ENCODE peak calls at places on chromosomes 12 and 14, in six cellular contexts. G is neural progenitor cell, O is left ventricle myocardium inferior, T is fibroblast of the aortic adventitia, H is aorta, F is ovary. E is an unnamed sample.

GRCh38 chr14:38989917-38990546 is 113.0 kb downstream of the SEC23A start:
- DNase-seq in O (no peak), G (no peak), H (no peak), T (no peak), F (no peak), E (peak; percentile 53)

GRCh38 chr12:9332564-9332963 is 124.4 kb upstream of the PZP start:
- DNase-seq in O (no peak), T (no peak), H (no peak), G (no peak), F (no peak), E (no peak)

GRCh38 chr12:114263031-114263825 is 142.7 kb downstream of the TBX5 start:
- DNase-seq in T (peak; percentile 13), G (no peak), H (no peak), F (no peak), O (no peak), E (no peak)

GRCh38 chr12:106332536-106332935 is 25.0 kb upstream of the POLR3B start:
- DNase-seq in T (no peak), F (no peak), G (no peak), O (no peak), H (no peak), E (no peak)

GRCh38 chr12:84804691-84805473 is 107.7 kb downstream of the SLC6A15 start:
- DNase-seq in H (no peak), F (no peak), T (no peak), O (no peak), G (no peak), E (no peak)

GRCh38 chr14:26730929-26731618 is 133.2 kb upstream of the NOVA1 start:
- DNase-seq in O (no peak), T (peak; percentile 35), F (no peak), H (no peak), G (peak; percentile 67), E (peak; percentile 54)

GRCh38 chr14:30355431-30355913 is 203.5 kb upstream of the G2E3 start:
- DNase-seq in T (no peak), G (no peak), O (no peak), F (no peak), H (no peak), E (no peak)

GRCh38 chr12:32155911-32156585 is 49.4 kb downstream of the BICD1 start:
- DNase-seq in F (no peak), G (no peak), H (no peak), T (no peak), O (no peak), E (no peak)

GRCh38 chr14:65412881-65413738 is 580 bp downstream of the FUT8 start:
- DNase-seq in H (peak; percentile 85), O (peak; percentile 14), G (peak; percentile 75), F (peak; percentile 10), T (peak; percentile 64), E (peak; percentile 8)

GRCh38 chr12:130435826-130436225 is 98.1 kb downstream of the PIWIL1 start:
- DNase-seq in G (no peak), T (no peak), F (no peak), O (no peak), H (peak; percentile 9), E (no peak)

GRCh38 chr14:44657153-44657552 is 150.1 kb upstream of the FSCB start:
- DNase-seq in H (no peak), T (peak; percentile 31), G (no peak), O (no peak), F (no peak), E (peak; percentile 76)

GRCh38 chr12:49055978-49056754 is 4.4 kb downstream of the KMT2D start:
- DNase-seq in H (peak; percentile 73), O (peak; percentile 45), T (peak; percentile 74), F (no peak), G (peak; percentile 68), E (peak; percentile 83)

GRCh38 chr12:5078423-5078822 is 34.7 kb downstream of the KCNA5 start:
- DNase-seq in G (no peak), O (peak; percentile 82), T (no peak), F (no peak), H (peak; percentile 93), E (no peak)

GRCh38 chr12:10661338-10661737 is 12.5 kb downstream of the STYK1 start:
- DNase-seq in O (no peak), T (peak; percentile 26), F (no peak), H (no peak), G (no peak), E (no peak)

GRCh38 chr12:96814200-96814599 is 92.9 kb upstream of the NEDD1 start:
- DNase-seq in O (no peak), G (no peak), T (no peak), F (no peak), H (no peak), E (no peak)

GRCh38 chr14:37565550-37565949 is 29.5 kb downstream of the FOXA1 start:
- DNase-seq in G (peak; percentile 35), O (no peak), T (no peak), H (no peak), F (no peak), E (no peak)

GRCh38 chr14:54472291-54472690 is 16.5 kb downstream of the GMFB start:
- DNase-seq in T (no peak), H (no peak), O (no peak), G (peak; percentile 73), F (no peak), E (peak; percentile 94)

GRCh38 chr12:14913381-14913781 is 25.0 kb downstream of the ERP27 start:
- DNase-seq in G (no peak), H (no peak), F (no peak), T (peak; percentile 36), O (peak; percentile 59), E (no peak)

GRCh38 chr12:91023326-91024004 is 18.7 kb upstream of the EPYC start:
- DNase-seq in F (no peak), T (peak; percentile 63), H (no peak), G (no peak), O (no peak), E (no peak)

GRCh38 chr12:48716168-48716492 is 377 bp downstream of the CCNT1 start:
- DNase-seq in H (no peak), O (no peak), G (no peak), F (no peak), T (no peak), E (no peak)

GRCh38 chr12:27183342-27183741 is 60.7 kb upstream of the STK38L start:
- DNase-seq in G (no peak), H (no peak), F (no peak), O (no peak), T (no peak), E (no peak)

GRCh38 chr12:53170245-53170644 is 10.3 kb upstream of the ZNF740 start:
- DNase-seq in H (no peak), G (no peak), T (no peak), F (no peak), O (no peak), E (no peak)

GRCh38 chr12:3791475-3791874 is 38.6 kb upstream of the CRACR2A start:
- DNase-seq in H (no peak), O (no peak), F (no peak), G (no peak), T (no peak), E (no peak)

GRCh38 chr12:109696485-109697269 is 16.9 kb upstream of the FAM222A start:
- DNase-seq in H (no peak), T (peak; percentile 9), O (no peak), F (no peak), G (no peak), E (no peak)

GRCh38 chr12:88571543-88571942 is 8.7 kb downstream of the KITLG start:
- DNase-seq in T (no peak), O (no peak), H (no peak), G (no peak), F (no peak), E (no peak)

GRCh38 chr12:116421785-116422538 is 137.2 kb upstream of the MAP1LC3B2 start:
- DNase-seq in G (no peak), O (no peak), H (no peak), T (no peak), F (no peak), E (no peak)

GRCh38 chr14:22797017-22797917 is 18.0 kb downstream of the SLC7A7 start:
- DNase-seq in H (no peak), G (no peak), O (no peak), F (no peak), T (no peak), E (no peak)

GRCh38 chr14:72907886-72908285 is 14.0 kb upstream of the DPF3 start:
- DNase-seq in T (peak; percentile 46), G (no peak), F (no peak), O (no peak), H (no peak), E (peak; percentile 95)

GRCh38 chr14:24116111-24116809 is 1.5 kb upstream of the NRL start:
- DNase-seq in H (peak; percentile 42), T (no peak), F (no peak), O (no peak), G (no peak), E (no peak)
- H3K4me3 ChIP-seq in H (no peak overlapping the region), T (peak overlapping the region; percentile 15), F (peak overlapping the region; percentile 84), O (peak overlapping the region; percentile 76), G (peak overlapping the region; percentile 61), E (peak overlapping the region; percentile 82)

GRCh38 chr14:105400016-105400415 is 1.7 kb downstream of the TEX22 start:
- DNase-seq in O (no peak), T (no peak), G (no peak), F (no peak), H (peak; percentile 41), E (no peak)
- H3K4me3 ChIP-seq in O (peak overlapping the region; percentile 96), T (no peak overlapping the region), G (no peak overlapping the region), F (no peak overlapping the region), H (no peak overlapping the region), E (no peak overlapping the region)

GRCh38 chr14:77307099-77307496 is 13.6 kb downstream of the POMT2 start:
- DNase-seq in O (no peak), H (no peak), T (peak; percentile 32), F (no peak), G (no peak), E (no peak)
- H3K4me3 ChIP-seq in O (no peak overlapping the region), H (no peak overlapping the region), T (no peak overlapping the region), F (no peak overlapping the region), G (peak overlapping the region; percentile 22), E (no peak overlapping the region)

GRCh38 chr14:63435838-63436237 is 107.3 kb downstream of the PPP2R5E start:
- DNase-seq in F (peak; percentile 80), G (no peak), H (peak; percentile 86), T (peak; percentile 82), O (peak; percentile 42), E (no peak)

GRCh38 chr14:63443361-63443760 is 99.8 kb downstream of the PPP2R5E start:
- DNase-seq in G (no peak), O (no peak), H (no peak), F (no peak), T (no peak), E (no peak)

GRCh38 chr14:63436286-63437098 is 106.7 kb downstream of the PPP2R5E start:
- DNase-seq in O (no peak), H (no peak), G (no peak), F (no peak), T (no peak), E (no peak)

GRCh38 chr14:63435204-63435603 is 108.0 kb downstream of the PPP2R5E start:
- DNase-seq in O (no peak), G (no peak), T (no peak), H (no peak), F (no peak), E (no peak)

DNA sequence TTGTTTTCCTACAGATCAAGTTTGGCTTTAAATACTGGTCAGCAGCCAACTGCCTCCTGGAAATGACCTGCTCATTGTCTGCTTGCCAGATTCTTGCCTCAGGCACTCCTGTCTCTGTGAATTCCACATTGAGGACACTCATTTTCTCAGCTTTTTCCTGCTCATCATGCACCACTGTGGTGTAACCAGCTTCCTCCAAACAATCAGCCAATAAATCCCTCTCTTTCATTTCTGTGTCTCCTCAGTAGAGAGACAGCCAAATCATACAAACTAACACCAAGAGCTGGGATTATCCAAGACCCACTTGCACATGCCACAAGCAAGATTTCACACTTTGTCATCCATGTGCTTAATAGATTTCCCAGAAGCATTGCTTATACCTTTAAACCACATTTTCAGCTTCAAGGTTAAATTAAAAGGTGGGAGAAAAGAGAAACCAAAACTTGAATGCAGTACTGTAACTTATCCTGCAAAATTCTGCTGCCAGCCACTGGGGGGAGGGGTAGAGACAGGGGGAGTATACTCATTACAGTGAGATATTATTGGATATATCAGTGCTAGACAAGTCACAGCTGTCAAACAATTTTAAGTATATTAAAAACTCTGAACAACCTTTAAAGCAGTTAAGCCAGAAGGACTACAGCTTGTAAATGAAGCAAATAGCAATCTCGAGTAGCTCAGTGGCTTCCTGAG is 105.0 kb downstream of the PPP2R5E start:
- DNase-seq in T (peak; percentile 99), G (no peak), F (peak; percentile 59), O (peak; percentile 38), H (peak; percentile 54), E (peak; percentile 37)
- H3K4me3 ChIP-seq in T (peak overlapping the region; percentile 47), G (no peak overlapping the region), F (no peak overlapping the region), O (peak overlapping the region; percentile 42), H (peak overlapping the region; percentile 26), E (peak overlapping the region; percentile 23)